ENCODE peak calls at places on chromosomes 7 and 10, in four cellular contexts. S is body of pancreas; Q is CD4-positive, CD25-positive, alpha-beta regulatory T cell; Z is neuronal stem cell. P is an unnamed sample. For H3K4me1 and H3K27me3, the result is how much of the 10 kb centered on the place peaks cover.

GRCh38 chr7:12570529-12571461 is at the start of gene SCIN:
- DNase-seq in S (peak), Q (no peak), Z (no peak), P (no peak)

GRCh38 chr7:70132802-70133201 is 534.5 kb downstream of the AUTS2 start:
- DNase-seq in S (no peak), Q (no peak), Z (no peak), P (peak)

GRCh38 chr10:63407136-63407662 is 58.6 kb downstream of the JMJD1C start:
- DNase-seq in S (no peak), Q (no peak), Z (no peak), P (no peak)

GRCh38 chr7:77765906-77766800 is 32.1 kb downstream of the TMEM60 start:
- DNase-seq in S (no peak), Q (no peak), Z (no peak), P (no peak)

GRCh38 chr10:91944880-91945630 is 21.5 kb downstream of the BTAF1 start:
- DNase-seq in S (no peak), Q (no peak), Z (no peak), P (no peak)

GRCh38 chr7:156554488-156554887 is 86.1 kb upstream of the RNF32 start:
- DNase-seq in S (no peak), Q (no peak), Z (no peak), P (no peak)

GRCh38 chr7:132709971-132710567 is 133.8 kb upstream of the PLXNA4 start:
- DNase-seq in S (peak), Q (no peak), Z (peak), P (peak)

GRCh38 chr7:117665393-117665792 is 185.6 kb downstream of the CFTR start:
- DNase-seq in S (no peak), Q (no peak), Z (no peak), P (no peak)

GRCh38 chr7:83856094-83856493 is 207.2 kb upstream of the SEMA3E start:
- DNase-seq in S (no peak), Q (no peak), Z (no peak), P (no peak)

GRCh38 chr7:81618400-81619014 is 151.3 kb downstream of the HGF start:
- DNase-seq in S (no peak), Q (no peak), Z (no peak), P (peak)

GRCh38 chr10:10598297-10598696 is 419.4 kb upstream of the CELF2 start:
- DNase-seq in S (no peak), Q (no peak), Z (no peak), P (no peak)

GRCh38 chr7:155338632-155339320 is 41.1 kb downstream of the INSIG1 start:
- DNase-seq in S (peak), Q (no peak), Z (no peak), P (no peak)

GRCh38 chr7:135160858-135161653 is 9.5 kb downstream of the CYREN start:
- DNase-seq in S (no peak), Q (no peak), Z (no peak), P (no peak)

GRCh38 chr10:13049774-13050420 is 48.4 kb upstream of the CCDC3 start:
- DNase-seq in S (no peak), Q (no peak), Z (no peak), P (no peak)

GRCh38 chr7:130939285-130940095 is 205.5 kb upstream of the KLF14 start:
- DNase-seq in S (no peak), Q (no peak), Z (no peak), P (no peak)

GRCh38 chr10:57716884-57717283 is 550.8 kb downstream of the IPMK start:
- DNase-seq in S (no peak), Q (no peak), Z (no peak), P (no peak)

GRCh38 chr10:128711776-128712175 is 585.6 kb upstream of the MKI67 start:
- DNase-seq in S (no peak), Q (no peak), Z (no peak), P (peak)

GRCh38 chr10:30553625-30554442 is 75.7 kb downstream of the LYZL2 start:
- DNase-seq in S (peak), Q (no peak), Z (peak), P (no peak)

GRCh38 chr7:95420996-95421846 is 13.6 kb downstream of the PON2 start:
- DNase-seq in S (no peak), Q (no peak), Z (no peak), P (no peak)
- H3K4me1 ChIP-seq in S (under half), Q (under half), Z (under half), P (under half)

GRCh38 chr7:150631084-150631824 is 931 bp downstream of the GIMAP6 start:
- DNase-seq in S (no peak), Q (no peak), Z (no peak), P (no peak)

GRCh38 chr7:150629347-150629746 is 2.8 kb downstream of the GIMAP6 start:
- DNase-seq in S (no peak), Q (no peak), Z (no peak), P (no peak)

GRCh38 chr7:150627959-150628358 is 4.2 kb downstream of the GIMAP6 start:
- DNase-seq in S (no peak), Q (no peak), Z (no peak), P (no peak)

GRCh38 chr7:150631866-150632864 is at the start of gene GIMAP6:
- DNase-seq in S (no peak), Q (no peak), Z (no peak), P (no peak)

GRCh38 chr7:150633926-150634325 is 1.7 kb upstream of the GIMAP6 start:
- DNase-seq in S (no peak), Q (no peak), Z (no peak), P (no peak)
- H3K27me3 ChIP-seq in S (under half), Q (under half), Z (under half), P (under half)

GRCh38 chr10:71978988-71979691 is 14.9 kb downstream of the CHST3 start:
- DNase-seq in S (no peak), Q (no peak), Z (no peak), P (no peak)

GRCh38 chr10:71981868-71982230 is 17.7 kb downstream of the CHST3 start:
- DNase-seq in S (no peak), Q (no peak), Z (no peak), P (no peak)

GRCh38 chr10:71979692-71980062 is 15.5 kb downstream of the CHST3 start:
- DNase-seq in S (no peak), Q (no peak), Z (no peak), P (no peak)

GRCh38 chr10:71981024-71981867 is 17.1 kb downstream of the CHST3 start:
- DNase-seq in S (peak), Q (no peak), Z (no peak), P (peak)

GRCh38 chr10:71980181-71981023 is 16.2 kb downstream of the CHST3 start:
- DNase-seq in S (no peak), Q (no peak), Z (no peak), P (no peak)
- H3K4me1 ChIP-seq in S (half or more), Q (under half), Z (under half), P (under half)

DNA sequence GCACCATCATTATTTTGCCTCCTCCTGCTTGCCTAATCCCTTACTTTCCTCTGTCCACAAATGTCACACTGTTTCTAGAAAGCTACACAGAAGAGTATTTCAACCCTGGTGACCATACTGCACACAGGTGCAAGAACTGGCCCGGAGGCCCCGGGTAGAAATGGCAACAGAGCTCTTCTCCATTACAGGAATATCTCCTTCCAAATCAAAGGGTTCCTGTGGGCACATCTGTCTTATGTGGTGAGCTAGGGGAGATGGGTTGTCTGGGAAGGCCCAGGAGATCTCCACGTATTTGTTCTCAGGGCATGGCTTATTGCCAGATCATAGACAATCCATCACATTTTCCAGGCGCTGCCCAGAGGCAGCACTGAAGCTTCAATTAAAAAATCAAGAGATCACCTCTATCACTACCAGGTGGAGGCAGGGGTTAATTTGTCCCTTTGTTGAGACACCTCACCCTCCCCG is 5.3 kb upstream of the HOXA11 start:
- DNase-seq in S (no peak), Q (no peak), Z (no peak), P (peak)
- H3K27me3 ChIP-seq in S (half or more), Q (half or more), Z (half or more), P (under half)

DNA sequence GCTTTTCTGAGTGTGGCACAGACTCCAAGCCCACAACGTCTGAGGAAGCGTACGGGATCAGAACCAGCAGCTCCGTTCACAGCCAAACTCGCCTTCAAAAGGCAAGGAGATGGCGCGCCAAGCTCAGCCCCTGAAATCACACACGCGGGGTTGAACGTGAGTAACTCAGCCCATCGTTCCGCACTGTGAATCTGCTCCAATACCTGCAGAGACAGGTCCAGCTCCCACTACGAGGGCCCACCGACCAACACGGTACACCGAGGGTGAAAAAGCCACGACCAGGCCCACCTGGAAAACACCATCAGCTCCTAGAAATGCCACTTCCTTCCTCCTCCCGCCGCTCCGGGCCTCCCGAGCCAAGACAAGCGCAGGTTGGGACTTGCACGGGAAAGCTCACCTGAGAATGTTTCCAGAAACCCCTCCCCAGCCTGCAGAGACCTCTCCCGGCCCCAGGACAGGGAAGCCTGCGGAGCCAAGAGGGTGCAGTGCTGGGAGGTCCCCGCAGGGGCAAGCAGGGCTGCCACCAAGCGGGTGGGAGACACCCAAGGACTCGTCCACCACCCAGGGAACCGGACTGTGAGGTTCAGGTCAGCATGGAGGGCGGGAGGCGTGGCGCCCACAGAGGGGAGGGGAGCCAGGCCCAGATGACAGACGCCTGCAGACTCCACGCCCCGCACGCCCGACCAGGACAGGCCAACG is 93.9 kb upstream of the PDGFA start:
- DNase-seq in S (no peak), Q (no peak), Z (no peak), P (no peak)
- H3K4me1 ChIP-seq in S (under half), Q (under half), Z (under half), P (under half)

P was measured in SJCRH30.